ENCODE peak calls at places on chromosome X, in four cellular contexts. N, K, R and D are unnamed samples.

GRCh38 chrX:38881066-38881465 is 79.8 kb downstream of the MID1IP1 start:
- DNase-seq in N (no peak), K (no peak), R (no peak), D (no peak)

GRCh38 chrX:65932173-65933084 is 107.5 kb downstream of the VSIG4 start:
- DNase-seq in N (no peak), K (no peak), R (peak), D (no peak)

GRCh38 chrX:106468433-106468832 is 143.3 kb upstream of the RADX start:
- DNase-seq in N (no peak), K (no peak), R (no peak), D (no peak)

GRCh38 chrX:43707812-43708548 is 51.9 kb downstream of the MAOA start:
- DNase-seq in N (peak), K (peak), R (no peak), D (no peak)

GRCh38 chrX:109886122-109886761 is 116.7 kb upstream of the TMEM164 start:
- DNase-seq in N (peak), K (peak), R (peak), D (peak)

GRCh38 chrX:8879750-8880149 is 78.6 kb upstream of the FAM9A start:
- DNase-seq in N (no peak), K (peak), R (peak), D (peak)

GRCh38 chrX:75365243-75365975 is 91.5 kb downstream of the UPRT start:
- DNase-seq in N (peak), K (no peak), R (no peak), D (no peak)

GRCh38 chrX:38561951-38562719 is 793 bp downstream of the TSPAN7 start:
- DNase-seq in N (no peak), K (no peak), R (no peak), D (peak)

GRCh38 chrX:51874123-51874522 is 19.3 kb upstream of the MAGED1 start:
- DNase-seq in N (no peak), K (no peak), R (no peak), D (no peak)

GRCh38 chrX:30935985-30936384 is 46.9 kb upstream of the TAB3 start:
- DNase-seq in N (peak), K (peak), R (peak), D (no peak)

GRCh38 chrX:105744291-105744690 is 78.0 kb upstream of the NRK start:
- DNase-seq in N (no peak), K (no peak), R (peak), D (no peak)

GRCh38 chrX:41923925-41924693 is 755 bp upstream of the CASK start:
- DNase-seq in N (peak), K (peak), R (no peak), D (peak)

GRCh38 chrX:13694359-13694758 is 5.4 kb downstream of the RAB9A start:
- DNase-seq in N (peak), K (no peak), R (no peak), D (no peak)

GRCh38 chrX:120428309-120428708 is 40.8 kb downstream of the LAMP2 start:
- DNase-seq in N (peak), K (peak), R (no peak), D (no peak)

GRCh38 chrX:55120767-55121358 is 32.0 kb downstream of the PAGE2 start:
- DNase-seq in N (peak), K (peak), R (no peak), D (no peak)

GRCh38 chrX:138711399-138712347 is at the start of gene FGF13:
- DNase-seq in N (peak), K (no peak), R (no peak), D (no peak)

GRCh38 chrX:130086414-130087207 is 23.7 kb downstream of the ELF4 start:
- DNase-seq in N (no peak), K (no peak), R (no peak), D (peak)

GRCh38 chrX:39675619-39676018 is 422.1 kb downstream of the BCOR start:
- DNase-seq in N (no peak), K (peak), R (no peak), D (no peak)

GRCh38 chrX:68462653-68463052 is 29.4 kb upstream of the OPHN1 start:
- DNase-seq in N (peak), K (peak), R (no peak), D (no peak)

GRCh38 chrX:112197845-112198244 is 115.3 kb upstream of the TRPC5 start:
- DNase-seq in N (no peak), K (no peak), R (no peak), D (no peak)

GRCh38 chrX:68735266-68735665 is 87.8 kb downstream of the STARD8 start:
- DNase-seq in N (no peak), K (no peak), R (no peak), D (no peak)

GRCh38 chrX:12770440-12770839 is 20.8 kb upstream of the PRPS2 start:
- DNase-seq in N (no peak), K (peak), R (peak), D (peak)

GRCh38 chrX:78329486-78329885 is 2.1 kb upstream of the CYSLTR1 start:
- DNase-seq in N (no peak), K (no peak), R (no peak), D (no peak)

GRCh38 chrX:68647156-68647957 is at the start of gene STARD8:
- DNase-seq in N (peak), K (peak), R (peak), D (no peak)

GRCh38 chrX:153600032-153600373 is 1.1 kb upstream of the CCNQ start:
- DNase-seq in N (no peak), K (peak), R (no peak), D (no peak)

GRCh38 chrX:1423215-1423614 is 29.5 kb downstream of the ASMTL start:
- DNase-seq in N (no peak), K (no peak), R (no peak), D (no peak)

GRCh38 chrX:22300130-22300529 is 27.4 kb downstream of the CBLL2 start:
- DNase-seq in N (peak), K (peak), R (peak), D (no peak)

GRCh38 chrX:124917011-124917410 is 402.7 kb upstream of the TEX13C start:
- DNase-seq in N (no peak), K (no peak), R (no peak), D (no peak)

GRCh38 chrX:57286507-57287251 is at the start of gene FAAH2:
- DNase-seq in N (no peak), K (no peak), R (peak), D (peak)

GRCh38 chrX:119292445-119292844 is 56.4 kb downstream of the PGRMC1 start:
- DNase-seq in N (no peak), K (no peak), R (no peak), D (no peak)

GRCh38 chrX:70998402-70999027 is 67.6 kb upstream of the SLC7A3 start:
- DNase-seq in N (peak), K (peak), R (peak), D (no peak)
- TF ChIP-seq CTCF in N (peak), K (peak), R (peak), D (peak)

GRCh38 chrX:56219702-56220101 is 12.5 kb upstream of the KLF8 start:
- DNase-seq in N (no peak), K (peak), R (no peak), D (no peak)
- TF ChIP-seq CTCF in N (no peak), K (no peak), R (no peak), D (no peak)

DNA sequence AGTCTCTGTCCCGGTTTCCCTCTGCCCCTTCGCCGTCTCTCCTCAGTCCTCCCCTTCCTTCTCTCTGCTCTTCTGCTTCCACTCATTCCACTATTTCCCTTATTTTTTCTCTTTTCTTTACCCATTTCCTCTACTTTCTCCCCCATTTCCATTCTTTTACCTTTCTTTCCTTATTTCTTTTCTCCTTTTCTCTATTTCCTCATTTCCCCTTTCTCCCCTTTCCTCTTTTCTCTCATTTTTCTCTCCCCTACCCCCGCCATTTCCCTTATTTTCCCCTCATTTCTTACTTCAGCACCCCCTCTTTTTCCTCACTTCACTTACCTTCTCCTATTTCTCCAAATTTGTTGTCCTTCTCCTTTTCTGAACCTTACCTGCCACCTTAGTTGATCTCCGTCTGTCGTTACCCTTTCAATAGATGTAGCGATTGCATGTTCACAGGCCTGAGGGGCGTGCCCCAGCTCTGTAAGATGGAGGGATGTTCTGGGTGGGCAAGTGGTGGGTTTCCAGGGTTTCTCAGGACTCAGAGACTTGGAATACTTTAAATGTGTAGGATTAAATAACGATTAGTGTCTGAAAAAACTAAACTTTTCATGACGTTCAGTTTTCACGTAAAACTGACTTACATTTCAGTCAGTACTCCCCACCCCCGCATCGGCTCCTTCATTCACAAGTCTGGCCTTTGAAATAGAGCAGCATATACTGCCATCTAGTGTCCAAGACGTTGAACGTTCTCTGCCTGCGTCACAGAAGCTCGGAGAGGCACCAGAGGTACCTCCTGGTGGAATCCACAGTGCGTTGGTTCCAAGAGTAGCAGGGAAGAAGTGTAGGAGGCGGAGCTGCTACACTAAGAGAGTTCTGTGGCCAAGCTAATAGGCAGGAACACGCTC is 641 bp upstream of the NCBP2L start:
- DNase-seq in N (peak), K (peak), R (peak), D (peak)
- TF ChIP-seq CTCF in N (peak), K (peak), R (peak), D (peak)

GRCh38 chrX:81411517-81411916 is 209.6 kb downstream of the SH3BGRL start:
- DNase-seq in N (no peak), K (no peak), R (no peak), D (no peak)

GRCh38 chrX:81412428-81412827 is 210.5 kb downstream of the SH3BGRL start:
- DNase-seq in N (no peak), K (no peak), R (no peak), D (no peak)

DNA sequence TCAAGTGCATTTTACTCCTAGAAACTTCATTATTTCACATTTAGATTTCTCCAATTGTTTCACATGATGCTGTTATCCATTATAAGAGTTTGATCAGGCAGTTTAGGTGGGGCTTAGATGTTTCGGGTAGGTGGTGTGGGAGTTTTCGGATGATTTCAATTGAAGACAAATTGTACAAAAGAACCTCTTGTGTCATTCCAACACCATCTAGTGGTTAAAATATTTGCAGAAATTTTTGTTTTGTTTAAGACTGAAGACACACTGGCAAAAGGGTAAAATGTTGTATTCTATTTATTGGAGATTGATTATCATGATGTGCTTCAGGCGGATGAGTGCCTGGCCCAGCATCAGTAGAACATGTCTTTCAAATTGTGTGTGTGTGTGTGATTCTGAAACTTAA is 212.7 kb downstream of the SH3BGRL start:
- DNase-seq in N (no peak), K (peak), R (no peak), D (no peak)
- TF ChIP-seq CTCF in N (no peak), K (no peak), R (no peak), D (no peak)

GRCh38 chrX:53481816-53482485 is 47.8 kb upstream of the HSD17B10 start:
- DNase-seq in N (peak), K (peak), R (no peak), D (peak)
- TF ChIP-seq CTCF in N (peak), K (peak), R (peak), D (peak)

GRCh38 chrX:20594985-20595384 is 328.3 kb upstream of the RPS6KA3 start:
- DNase-seq in N (peak), K (peak), R (no peak), D (no peak)
- TF ChIP-seq CTCF in N (no peak), K (peak), R (no peak), D (no peak)

GRCh38 chrX:101368800-101369199 is 17.2 kb downstream of the BTK start:
- DNase-seq in N (no peak), K (no peak), R (no peak), D (no peak)
- TF ChIP-seq CTCF in N (no peak), K (no peak), R (no peak), D (no peak)

DNA sequence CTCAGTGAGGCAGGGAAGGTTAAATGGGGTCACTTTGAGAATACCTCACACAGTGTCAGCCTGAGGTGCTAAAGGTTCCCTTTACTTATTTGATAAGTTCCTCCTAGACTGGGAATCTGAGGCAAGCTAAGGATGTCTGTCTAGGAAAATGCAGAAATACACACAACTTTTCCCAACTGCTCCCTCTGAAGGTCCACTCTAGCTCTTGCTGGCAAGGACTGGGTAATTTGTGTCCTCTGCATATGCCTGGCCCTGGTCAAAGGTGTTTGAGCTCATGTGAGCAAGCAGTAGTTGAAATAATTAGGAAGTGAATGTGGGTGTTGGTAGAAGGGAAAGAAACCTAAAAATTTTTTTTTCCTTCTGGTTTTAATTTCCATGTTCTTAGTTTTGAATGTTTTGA is 21.3 kb downstream of the TXLNG start:
- DNase-seq in N (peak), K (peak), R (no peak), D (no peak)
- TF ChIP-seq CTCF in N (no peak), K (peak), R (no peak), D (no peak)

GRCh38 chrX:136523770-136524169 is 8.2 kb upstream of the VGLL1 start:
- DNase-seq in N (no peak), K (no peak), R (no peak), D (no peak)

GRCh38 chrX:136529795-136530194 is 2.2 kb upstream of the VGLL1 start:
- DNase-seq in N (no peak), K (no peak), R (no peak), D (no peak)

GRCh38 chrX:136525738-136526606 is 6.0 kb upstream of the VGLL1 start:
- DNase-seq in N (peak), K (peak), R (peak), D (no peak)

GRCh38 chrX:136531951-136532350 is at the start of gene VGLL1:
- DNase-seq in N (no peak), K (no peak), R (peak), D (no peak)

GRCh38 chrX:136528645-136529315 is 3.2 kb upstream of the VGLL1 start:
- DNase-seq in N (no peak), K (no peak), R (no peak), D (no peak)
- TF ChIP-seq CTCF in N (no peak), K (no peak), R (no peak), D (no peak)